ENCODE peak calls at places on chromosomes 4 and X, in eight cellular contexts. U is SJCRH30; S is stimulated activated effector memory CD8-positive, alpha-beta T cell treated with anti-CD3 and anti-CD28 coated beads, Interleukin-12 subunit alpha, Interleukin-12 subunit beta, amount 100 ng/mL, for 72 hours; G is HL-60; V is caudate nucleus; W is type B pancreatic cell; Y is stimulated activated CD4-positive, alpha-beta T cell treated with anti-CD3 and anti-CD28 coated beads, TNF-alpha, amount 100 ng/mL, for 1 hour; M is OCI-LY7. N is an unnamed sample.

GRCh38 chr4:145945431-145946155 is 7.0 kb upstream of the ZNF827 start:
- DNase-seq in U (no peak), M (no peak), S (no peak), Y (no peak), W (no peak), G (no peak), V (no peak), N (no peak)

GRCh38 chr4:1293981-1294380 is 4.3 kb downstream of the MAEA start:
- DNase-seq in Y (no peak), V (no peak), W (no peak), M (no peak), G (no peak), S (no peak), U (no peak), N (no peak)

GRCh38 chr4:94758141-94758699 is 465 bp downstream of the BMPR1B start:
- DNase-seq in Y (no peak), M (no peak), S (no peak), W (peak), V (peak), G (no peak), U (peak), N (no peak)

GRCh38 chr4:101306225-101306624 is 41.1 kb downstream of the PPP3CA start:
- DNase-seq in W (no peak), G (no peak), V (no peak), Y (no peak), U (peak), M (no peak), S (no peak), N (no peak)

GRCh38 chr4:48570646-48571220 is 80.7 kb downstream of the ZAR1 start:
- DNase-seq in W (no peak), Y (no peak), M (no peak), G (no peak), V (no peak), U (no peak), S (no peak), N (no peak)

GRCh38 chr4:178205826-178206225 is 763.6 kb upstream of the AGA start:
- DNase-seq in M (no peak), Y (no peak), S (no peak), U (no peak), G (no peak), W (no peak), V (no peak), N (no peak)

GRCh38 chrX:84168095-84168494 is 19.9 kb downstream of the RPS6KA6 start:
- DNase-seq in G (no peak), S (no peak), M (no peak), Y (no peak), V (no peak), U (no peak), W (no peak), N (no peak)

GRCh38 chr4:89069481-89069880 is 12.5 kb upstream of the FAM13A start:
- DNase-seq in W (no peak), M (no peak), Y (no peak), U (no peak), G (no peak), S (no peak), V (no peak), N (no peak)

GRCh38 chrX:12480956-12481355 is 310.3 kb upstream of the PRPS2 start:
- DNase-seq in M (no peak), Y (no peak), W (no peak), G (no peak), U (no peak), S (no peak), V (no peak), N (no peak)

GRCh38 chrX:87941841-87942240 is 424.2 kb downstream of the KLHL4 start:
- DNase-seq in S (no peak), V (no peak), U (peak), W (no peak), G (peak), M (no peak), Y (no peak), N (no peak)

GRCh38 chr4:70613893-70614572 is 14.5 kb upstream of the ENAM start:
- DNase-seq in U (no peak), S (no peak), Y (no peak), W (no peak), M (peak), G (no peak), V (no peak), N (no peak)

GRCh38 chr4:61511716-61512488 is 311.8 kb downstream of the ADGRL3 start:
- DNase-seq in M (no peak), V (no peak), Y (no peak), G (no peak), W (no peak), S (no peak), U (no peak), N (no peak)

GRCh38 chr4:168325591-168325990 is 7.0 kb upstream of the DDX60 start:
- DNase-seq in Y (no peak), M (no peak), S (no peak), G (no peak), W (no peak), U (no peak), V (no peak), N (no peak)

GRCh38 chrX:72381439-72382198 is 75.9 kb upstream of the CITED1 start:
- DNase-seq in Y (no peak), W (no peak), M (no peak), G (peak), S (no peak), U (peak), V (no peak), N (no peak)

GRCh38 chrX:154775611-154776349 is 13.1 kb downstream of the DKC1 start:
- DNase-seq in W (no peak), S (no peak), U (no peak), G (peak), V (peak), M (no peak), Y (no peak), N (no peak)

GRCh38 chr4:7070729-7071511 is 3.1 kb upstream of the GRPEL1 start:
- DNase-seq in U (peak), S (peak), M (peak), Y (peak), G (peak), V (peak), W (peak), N (peak)

N was measured in esophagus muscularis mucosa.